ENCODE peak calls at places on chromosome 10, in six cellular contexts. One of them, this sample, is unnamed.

GRCh38 chr10:28837613-28838390 is 160.5 kb downstream of the BAMBI start:
- DNase-seq in cardiac muscle cell: peak
- DNase-seq in AG04450: no peak
- DNase-seq in ovary: no peak
- DNase-seq in tibial nerve: no peak
- DNase-seq in lung: no peak
- DNase-seq in this sample: no peak

GRCh38 chr10:16116404-16117304 is 256.3 kb upstream of the MINDY3 start:
- DNase-seq in cardiac muscle cell: peak
- DNase-seq in AG04450: no peak
- DNase-seq in ovary: no peak
- DNase-seq in tibial nerve: no peak
- DNase-seq in lung: no peak
- DNase-seq in this sample: no peak

GRCh38 chr10:43846187-43846680 is 197.6 kb upstream of the ZNF32 start:
- DNase-seq in cardiac muscle cell: peak
- DNase-seq in AG04450: no peak
- DNase-seq in ovary: no peak
- DNase-seq in tibial nerve: no peak
- DNase-seq in lung: no peak
- DNase-seq in this sample: peak

GRCh38 chr10:20029523-20029922 is 213.3 kb downstream of the PLXDC2 start:
- DNase-seq in cardiac muscle cell: no peak
- DNase-seq in AG04450: no peak
- DNase-seq in ovary: no peak
- DNase-seq in tibial nerve: no peak
- DNase-seq in lung: no peak
- DNase-seq in this sample: no peak

GRCh38 chr10:91220954-91221696 is 662 bp downstream of the PCGF5 start:
- DNase-seq in cardiac muscle cell: peak
- DNase-seq in AG04450: no peak
- DNase-seq in ovary: no peak
- DNase-seq in tibial nerve: peak
- DNase-seq in lung: peak
- DNase-seq in this sample: no peak

GRCh38 chr10:76282122-76283030 is 851.0 kb downstream of the LRMDA start:
- DNase-seq in cardiac muscle cell: peak
- DNase-seq in AG04450: peak
- DNase-seq in ovary: no peak
- DNase-seq in tibial nerve: no peak
- DNase-seq in lung: no peak
- DNase-seq in this sample: no peak

GRCh38 chr10:108275895-108276685 is 1111.6 kb upstream of the SORCS1 start:
- DNase-seq in cardiac muscle cell: no peak
- DNase-seq in AG04450: no peak
- DNase-seq in ovary: no peak
- DNase-seq in tibial nerve: no peak
- DNase-seq in lung: no peak
- DNase-seq in this sample: no peak

GRCh38 chr10:31368724-31369123 is 49.7 kb downstream of the ZEB1 start:
- DNase-seq in cardiac muscle cell: peak
- DNase-seq in AG04450: no peak
- DNase-seq in ovary: no peak
- DNase-seq in tibial nerve: no peak
- DNase-seq in lung: no peak
- DNase-seq in this sample: no peak

GRCh38 chr10:8527773-8528172 is 473.3 kb downstream of the GATA3 start:
- DNase-seq in cardiac muscle cell: no peak
- DNase-seq in AG04450: no peak
- DNase-seq in ovary: no peak
- DNase-seq in tibial nerve: no peak
- DNase-seq in lung: no peak
- DNase-seq in this sample: no peak
- TF ChIP-seq CTCF in cardiac muscle cell: no peak
- TF ChIP-seq CTCF in AG04450: no peak
- TF ChIP-seq CTCF in ovary: no peak
- TF ChIP-seq CTCF in tibial nerve: no peak
- TF ChIP-seq CTCF in lung: no peak
- TF ChIP-seq CTCF in this sample: no peak

GRCh38 chr10:27542324-27542723 is 38.2 kb downstream of the RAB18 start:
- DNase-seq in cardiac muscle cell: no peak
- DNase-seq in AG04450: no peak
- DNase-seq in ovary: no peak
- DNase-seq in tibial nerve: no peak
- DNase-seq in lung: no peak
- DNase-seq in this sample: no peak
- H3K4me3 ChIP-seq in cardiac muscle cell: no peak
- H3K4me3 ChIP-seq in AG04450: no peak
- H3K4me3 ChIP-seq in ovary: no peak
- H3K4me3 ChIP-seq in tibial nerve: no peak
- H3K4me3 ChIP-seq in lung: no peak
- H3K4me3 ChIP-seq in this sample: no peak

GRCh38 chr10:4242561-4243035 is 457.6 kb upstream of the KLF6 start:
- DNase-seq in cardiac muscle cell: peak
- DNase-seq in AG04450: peak
- DNase-seq in ovary: no peak
- DNase-seq in tibial nerve: peak
- DNase-seq in lung: no peak
- DNase-seq in this sample: no peak
- H3K27ac ChIP-seq in cardiac muscle cell: peak
- H3K27ac ChIP-seq in AG04450: peak
- H3K27ac ChIP-seq in ovary: no peak
- H3K27ac ChIP-seq in tibial nerve: peak
- H3K27ac ChIP-seq in lung: peak
- H3K27ac ChIP-seq in this sample: peak

GRCh38 chr10:63866075-63866746 is 345.0 kb downstream of the REEP3 start:
- DNase-seq in cardiac muscle cell: peak
- DNase-seq in AG04450: no peak
- DNase-seq in ovary: peak
- DNase-seq in tibial nerve: peak
- DNase-seq in lung: peak
- DNase-seq in this sample: no peak

GRCh38 chr10:63865210-63865609 is 344.0 kb downstream of the REEP3 start:
- DNase-seq in cardiac muscle cell: no peak
- DNase-seq in AG04450: no peak
- DNase-seq in ovary: no peak
- DNase-seq in tibial nerve: no peak
- DNase-seq in lung: no peak
- DNase-seq in this sample: no peak

GRCh38 chr10:63862860-63863259 is 341.7 kb downstream of the REEP3 start:
- DNase-seq in cardiac muscle cell: no peak
- DNase-seq in AG04450: no peak
- DNase-seq in ovary: no peak
- DNase-seq in tibial nerve: no peak
- DNase-seq in lung: no peak
- DNase-seq in this sample: no peak

GRCh38 chr10:63866747-63867140 is 345.5 kb downstream of the REEP3 start:
- DNase-seq in cardiac muscle cell: peak
- DNase-seq in AG04450: no peak
- DNase-seq in ovary: no peak
- DNase-seq in tibial nerve: no peak
- DNase-seq in lung: no peak
- DNase-seq in this sample: no peak
- TF ChIP-seq CTCF in cardiac muscle cell: no peak
- TF ChIP-seq CTCF in AG04450: no peak
- TF ChIP-seq CTCF in ovary: no peak
- TF ChIP-seq CTCF in tibial nerve: no peak
- TF ChIP-seq CTCF in lung: no peak
- TF ChIP-seq CTCF in this sample: no peak

GRCh38 chr10:102593074-102593803 is 51.0 kb upstream of the TRIM8 start:
- DNase-seq in cardiac muscle cell: no peak
- DNase-seq in AG04450: no peak
- DNase-seq in ovary: no peak
- DNase-seq in tibial nerve: no peak
- DNase-seq in lung: no peak
- DNase-seq in this sample: no peak
- H3K4me3 ChIP-seq in cardiac muscle cell: no peak
- H3K4me3 ChIP-seq in AG04450: no peak
- H3K4me3 ChIP-seq in ovary: no peak
- H3K4me3 ChIP-seq in tibial nerve: no peak
- H3K4me3 ChIP-seq in lung: no peak
- H3K4me3 ChIP-seq in this sample: no peak

GRCh38 chr10:125399289-125399688 is 238.9 kb upstream of the CTBP2 start:
- DNase-seq in cardiac muscle cell: no peak
- DNase-seq in AG04450: no peak
- DNase-seq in ovary: no peak
- DNase-seq in tibial nerve: no peak
- DNase-seq in lung: no peak
- DNase-seq in this sample: no peak
- H3K27ac ChIP-seq in cardiac muscle cell: no peak
- H3K27ac ChIP-seq in AG04450: no peak
- H3K27ac ChIP-seq in ovary: no peak
- H3K27ac ChIP-seq in tibial nerve: no peak
- H3K27ac ChIP-seq in lung: no peak
- H3K27ac ChIP-seq in this sample: no peak

DNA sequence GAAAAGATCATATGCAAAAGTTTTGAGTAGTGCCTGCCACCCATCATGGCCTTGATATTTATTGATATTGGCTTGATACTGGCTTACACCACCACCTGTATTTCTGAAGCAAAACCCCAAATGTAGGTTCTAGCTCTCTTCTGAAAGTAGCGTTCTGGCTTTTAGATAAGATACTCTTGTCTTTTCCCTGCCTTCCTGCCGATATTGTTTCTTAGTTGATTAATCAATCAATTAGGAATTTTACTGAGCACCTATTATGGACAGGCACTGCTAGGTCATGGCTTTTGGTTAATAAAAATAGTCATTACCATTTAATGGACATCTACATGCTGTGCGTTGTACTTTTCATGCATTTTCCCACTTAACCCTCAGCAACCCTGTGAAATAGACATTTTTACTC is 7.9 kb downstream of the SFRP5 start:
- DNase-seq in cardiac muscle cell: no peak
- DNase-seq in AG04450: no peak
- DNase-seq in ovary: no peak
- DNase-seq in tibial nerve: no peak
- DNase-seq in lung: no peak
- DNase-seq in this sample: no peak
- TF ChIP-seq CTCF in cardiac muscle cell: no peak
- TF ChIP-seq CTCF in AG04450: no peak
- TF ChIP-seq CTCF in ovary: no peak
- TF ChIP-seq CTCF in tibial nerve: no peak
- TF ChIP-seq CTCF in lung: no peak
- TF ChIP-seq CTCF in this sample: no peak

GRCh38 chr10:103916901-103917300 is 1.1 kb downstream of the STN1 start:
- DNase-seq in cardiac muscle cell: no peak
- DNase-seq in AG04450: no peak
- DNase-seq in ovary: no peak
- DNase-seq in tibial nerve: no peak
- DNase-seq in lung: no peak
- DNase-seq in this sample: no peak
- H3K4me3 ChIP-seq in cardiac muscle cell: peak
- H3K4me3 ChIP-seq in AG04450: peak
- H3K4me3 ChIP-seq in ovary: peak
- H3K4me3 ChIP-seq in tibial nerve: peak
- H3K4me3 ChIP-seq in lung: peak
- H3K4me3 ChIP-seq in this sample: peak

This sample was measured in coronary artery.